ENCODE peak calls at places on chromosomes 11 and 22, in ten cellular contexts. G is stimulated activated naive B cell treated with anti-CD40 and anti-IgM and Interleukin-4, amounts not matched to agents 10 μg/mL and 1 μg/mL and 100 μg/mL, for 72 hours; B is KG1; H is HT1080; C is activated CD4-positive, alpha-beta T cell treated with anti-CD3 and anti-CD28 coated beads for 24 hours; Z is fibroblast of mammary gland; S is activated T-cell treated with anti-CD3 and anti-CD28 coated beads, Interleukin-2, amount 50 U/mL, for 48 hours; L is GOT3; Q is GM04503; A is C1 segment of cervical spinal cord. I is an unnamed sample.

GRCh38 chr11:13380731-13381130 is 82.3 kb downstream of the BTBD10 start:
- DNase-seq in G (no peak), B (no peak), H (no peak), C (no peak), Z (no peak), S (no peak), L (no peak), Q (no peak), A (no peak), I (no peak)

GRCh38 chr22:46829140-46829891 is 66.9 kb downstream of the TBC1D22A start:
- DNase-seq in G (no peak), B (no peak), H (peak; percentile 79), C (no peak), Z (peak; percentile 90), S (no peak), L (no peak), Q (peak; percentile 89), A (no peak), I (no peak)

GRCh38 chr11:66579017-66579606 is 10.7 kb upstream of the CTSF start:
- DNase-seq in G (peak; percentile 53), B (peak; percentile 24), H (peak; percentile 44), C (peak; percentile 77), Z (peak; percentile 83), S (peak; percentile 91), L (peak; percentile 43), Q (no peak), A (no peak), I (peak; percentile 91)

GRCh38 chr22:35761037-35761436 is 43.4 kb downstream of the APOL5 start:
- DNase-seq in G (no peak), B (no peak), H (no peak), C (no peak), Z (peak; percentile 33), S (no peak), L (no peak), Q (no peak), A (no peak), I (no peak)

GRCh38 chr22:40920526-40920925 is 30.7 kb upstream of the RBX1 start:
- DNase-seq in G (no peak), B (no peak), H (no peak), C (no peak), Z (peak; percentile 12), S (no peak), L (no peak), Q (no peak), A (no peak), I (no peak)

GRCh38 chr22:36180038-36180880 is 19.7 kb upstream of the APOL3 start:
- DNase-seq in G (peak; percentile 59), B (peak; percentile 20), H (peak; percentile 57), C (peak; percentile 85), Z (peak; percentile 63), S (peak; percentile 90), L (peak; percentile 31), Q (no peak), A (peak; percentile 20), I (peak; percentile 92)

GRCh38 chr11:86060544-86060943 is 8.3 kb downstream of the PICALM start:
- DNase-seq in G (no peak), B (no peak), H (no peak), C (no peak), Z (no peak), S (no peak), L (no peak), Q (no peak), A (no peak), I (no peak)

GRCh38 chr22:29096736-29097669 is 24.2 kb downstream of the KREMEN1 start:
- DNase-seq in G (no peak), B (no peak), H (no peak), C (no peak), Z (peak; percentile 42), S (no peak), L (no peak), Q (no peak), A (no peak), I (no peak)

GRCh38 chr22:39612811-39613548 is 42.4 kb downstream of the CACNA1I start:
- DNase-seq in G (no peak), B (no peak), H (no peak), C (no peak), Z (no peak), S (peak; percentile 38), L (no peak), Q (no peak), A (no peak), I (peak; percentile 19)

GRCh38 chr11:108835624-108836023 is 170.8 kb downstream of the DDX10 start:
- DNase-seq in G (no peak), B (no peak), H (no peak), C (no peak), Z (no peak), S (no peak), L (no peak), Q (no peak), A (no peak), I (no peak)

GRCh38 chr11:17063171-17064002 is 14.1 kb downstream of the RPS13 start:
- DNase-seq in G (peak; percentile 28), B (peak; percentile 40), H (peak; percentile 36), C (peak; percentile 44), Z (peak; percentile 50), S (peak; percentile 79), L (no peak), Q (no peak), A (peak; percentile 18), I (peak; percentile 77)